ENCODE peak calls at places on chromosomes 13 and 19, in six cellular contexts. Q, B, O, J, X and P are unnamed samples.

GRCh38 chr19:2329528-2329927 is 1.0 kb downstream of the SPPL2B start:
- DNase-seq in Q (no peak), B (no peak), O (no peak), J (no peak), X (no peak), P (no peak)

GRCh38 chr13:32042567-32042966 is 11.0 kb downstream of the FRY start:
- DNase-seq in Q (no peak), B (no peak), O (no peak), J (no peak), X (no peak), P (no peak)

GRCh38 chr13:75687145-75687763 is 51.1 kb downstream of the LMO7 start:
- DNase-seq in Q (peak), B (no peak), O (no peak), J (no peak), X (no peak), P (peak)

GRCh38 chr19:11721681-11722080 is 17.1 kb downstream of the ZNF823 start:
- DNase-seq in Q (no peak), B (no peak), O (no peak), J (no peak), X (no peak), P (no peak)

GRCh38 chr13:52459668-52460067 is 4.4 kb downstream of the CKAP2 start:
- DNase-seq in Q (peak), B (no peak), O (no peak), J (peak), X (no peak), P (no peak)

GRCh38 chr13:45451282-45451681 is 13.5 kb upstream of the COG3 start:
- DNase-seq in Q (no peak), B (no peak), O (no peak), J (no peak), X (no peak), P (no peak)

GRCh38 chr13:78753457-78753856 is 94.5 kb upstream of the OBI1 start:
- DNase-seq in Q (no peak), B (no peak), O (no peak), J (no peak), X (no peak), P (no peak)

GRCh38 chr19:56097306-56097705 is 23.8 kb downstream of the ZNF787 start:
- DNase-seq in Q (no peak), B (no peak), O (no peak), J (no peak), X (no peak), P (no peak)

GRCh38 chr13:24124789-24125476 is 35.6 kb upstream of the SPATA13 start:
- DNase-seq in Q (no peak), B (no peak), O (no peak), J (no peak), X (no peak), P (no peak)

GRCh38 chr13:100234006-100234405 is 145.1 kb downstream of the PCCA start:
- DNase-seq in Q (no peak), B (no peak), O (no peak), J (no peak), X (no peak), P (no peak)

GRCh38 chr13:96809366-96810096 is 184.7 kb downstream of the OXGR1 start:
- DNase-seq in Q (no peak), B (no peak), O (no peak), J (no peak), X (no peak), P (no peak)

GRCh38 chr13:99087954-99088491 is 110.2 kb upstream of the DOCK9 start:
- DNase-seq in Q (no peak), B (no peak), O (no peak), J (no peak), X (no peak), P (no peak)

GRCh38 chr13:87295636-87296035 is 375.5 kb upstream of the SLITRK5 start:
- DNase-seq in Q (no peak), B (no peak), O (no peak), J (no peak), X (no peak), P (no peak)

GRCh38 chr13:95367309-95367843 is 66.1 kb upstream of the ABCC4 start:
- DNase-seq in Q (no peak), B (no peak), O (no peak), J (no peak), X (no peak), P (no peak)

GRCh38 chr19:679418-680286 is 3.5 kb downstream of the FSTL3 start:
- DNase-seq in Q (peak), B (no peak), O (peak), J (peak), X (peak), P (no peak)

GRCh38 chr13:110676511-110677204 is 29.3 kb downstream of the CARS2 start:
- DNase-seq in Q (no peak), B (no peak), O (no peak), J (no peak), X (peak), P (no peak)